ENCODE peak calls at places on chromosomes 12 and 14, in five cellular contexts. One of them, this sample, is unnamed.

GRCh38 chr12:65330341-65330740 is 51.9 kb downstream of the MSRB3 start:
- DNase-seq in IMR-90: peak; percentile 69
- DNase-seq in H9: no peak
- DNase-seq in neuronal stem cell: no peak
- DNase-seq in mesenchymal stem cell: no peak
- DNase-seq in this sample: no peak

GRCh38 chr14:83825836-83826235 is 1704.1 kb upstream of the FLRT2 start:
- DNase-seq in neuronal stem cell: no peak
- DNase-seq in mesenchymal stem cell: no peak
- DNase-seq in IMR-90: no peak
- DNase-seq in H9: no peak
- DNase-seq in this sample: no peak

GRCh38 chr12:109125791-109126190 is 9.4 kb downstream of the ACACB start:
- DNase-seq in neuronal stem cell: no peak
- DNase-seq in H9: no peak
- DNase-seq in mesenchymal stem cell: no peak
- DNase-seq in IMR-90: no peak
- DNase-seq in this sample: no peak

GRCh38 chr14:89851031-89851430 is 103.5 kb downstream of the EFCAB11 start:
- DNase-seq in mesenchymal stem cell: no peak
- DNase-seq in IMR-90: no peak
- DNase-seq in H9: no peak
- DNase-seq in neuronal stem cell: no peak
- DNase-seq in this sample: no peak

GRCh38 chr12:101924647-101925046 is 47.3 kb downstream of the DRAM1 start:
- DNase-seq in IMR-90: peak; percentile 46
- DNase-seq in neuronal stem cell: no peak
- DNase-seq in H9: no peak
- DNase-seq in mesenchymal stem cell: peak; percentile 43
- DNase-seq in this sample: peak; percentile 16

GRCh38 chr14:61503167-61503801 is 181.9 kb downstream of the PRKCH start:
- DNase-seq in neuronal stem cell: no peak
- DNase-seq in H9: no peak
- DNase-seq in IMR-90: peak; percentile 33
- DNase-seq in mesenchymal stem cell: no peak
- DNase-seq in this sample: no peak

GRCh38 chr12:123119808-123120207 is 31.1 kb downstream of the PITPNM2 start:
- DNase-seq in mesenchymal stem cell: no peak
- DNase-seq in H9: no peak
- DNase-seq in neuronal stem cell: no peak
- DNase-seq in IMR-90: no peak
- DNase-seq in this sample: peak; percentile 77

GRCh38 chr14:104972301-104973211 is 5.6 kb downstream of the AHNAK2 start:
- DNase-seq in IMR-90: no peak
- DNase-seq in neuronal stem cell: no peak
- DNase-seq in mesenchymal stem cell: peak; percentile 28
- DNase-seq in H9: no peak
- DNase-seq in this sample: peak; percentile 89

GRCh38 chr12:122981036-122981471 is 573 bp downstream of the ARL6IP4 start:
- DNase-seq in IMR-90: no peak
- DNase-seq in H9: no peak
- DNase-seq in neuronal stem cell: no peak
- DNase-seq in mesenchymal stem cell: peak; percentile 64
- DNase-seq in this sample: no peak

GRCh38 chr12:13411287-13411686 is 214.8 kb downstream of the EMP1 start:
- DNase-seq in mesenchymal stem cell: no peak
- DNase-seq in IMR-90: no peak
- DNase-seq in neuronal stem cell: no peak
- DNase-seq in H9: no peak
- DNase-seq in this sample: no peak

GRCh38 chr12:89756100-89756637 is 47.5 kb upstream of the ATP2B1 start:
- DNase-seq in mesenchymal stem cell: no peak
- DNase-seq in IMR-90: no peak
- DNase-seq in H9: no peak
- DNase-seq in neuronal stem cell: no peak
- DNase-seq in this sample: no peak

GRCh38 chr12:21697829-21698630 is 40.4 kb upstream of the LDHB start:
- DNase-seq in neuronal stem cell: peak; percentile 31
- DNase-seq in mesenchymal stem cell: peak; percentile 43
- DNase-seq in H9: no peak
- DNase-seq in IMR-90: peak; percentile 48
- DNase-seq in this sample: no peak

GRCh38 chr12:9948606-9949286 is 16.6 kb upstream of the CLEC2A start:
- DNase-seq in neuronal stem cell: no peak
- DNase-seq in mesenchymal stem cell: no peak
- DNase-seq in IMR-90: no peak
- DNase-seq in H9: no peak
- DNase-seq in this sample: no peak

GRCh38 chr12:49133014-49133413 is 1.8 kb upstream of the TUBA1B start:
- DNase-seq in neuronal stem cell: no peak
- DNase-seq in H9: no peak
- DNase-seq in mesenchymal stem cell: no peak
- DNase-seq in IMR-90: no peak
- DNase-seq in this sample: no peak

GRCh38 chr12:64269161-64269560 is 47.1 kb upstream of the KICS2 start:
- DNase-seq in neuronal stem cell: no peak
- DNase-seq in mesenchymal stem cell: no peak
- DNase-seq in H9: no peak
- DNase-seq in IMR-90: no peak
- DNase-seq in this sample: no peak

GRCh38 chr14:90409209-90409730 is 12.4 kb downstream of the CALM1 start:
- DNase-seq in IMR-90: peak; percentile 98
- DNase-seq in H9: no peak
- DNase-seq in mesenchymal stem cell: peak; percentile 92
- DNase-seq in neuronal stem cell: no peak
- DNase-seq in this sample: no peak

GRCh38 chr14:41785696-41786095 is 179.0 kb downstream of the LRFN5 start:
- DNase-seq in IMR-90: no peak
- DNase-seq in H9: no peak
- DNase-seq in neuronal stem cell: peak; percentile 8
- DNase-seq in mesenchymal stem cell: no peak
- DNase-seq in this sample: no peak

GRCh38 chr14:35385042-35385839 is 19.3 kb downstream of the NFKBIA start:
- DNase-seq in IMR-90: peak; percentile 93
- DNase-seq in mesenchymal stem cell: peak; percentile 98
- DNase-seq in neuronal stem cell: no peak
- DNase-seq in H9: no peak
- DNase-seq in this sample: no peak

GRCh38 chr12:51434305-51434704 is 9.7 kb downstream of the SLC4A8 start:
- DNase-seq in H9: no peak
- DNase-seq in neuronal stem cell: no peak
- DNase-seq in IMR-90: no peak
- DNase-seq in mesenchymal stem cell: no peak
- DNase-seq in this sample: no peak

GRCh38 chr12:30548203-30548602 is 147.5 kb downstream of the IPO8 start:
- DNase-seq in neuronal stem cell: no peak
- DNase-seq in IMR-90: no peak
- DNase-seq in H9: no peak
- DNase-seq in mesenchymal stem cell: no peak
- DNase-seq in this sample: no peak

GRCh38 chr12:54016478-54016964 is 7.7 kb downstream of the HOXC8 start:
- DNase-seq in neuronal stem cell: no peak
- DNase-seq in mesenchymal stem cell: peak; percentile 93
- DNase-seq in IMR-90: peak; percentile 11
- DNase-seq in H9: no peak
- DNase-seq in this sample: peak; percentile 25

GRCh38 chr12:124744659-124745467 is 118.8 kb downstream of the SCARB1 start:
- DNase-seq in mesenchymal stem cell: no peak
- DNase-seq in neuronal stem cell: no peak
- DNase-seq in IMR-90: no peak
- DNase-seq in H9: peak; percentile 91
- DNase-seq in this sample: no peak

GRCh38 chr14:70714055-70714550 is 72.4 kb downstream of the TTC9 start:
- DNase-seq in IMR-90: peak; percentile 63
- DNase-seq in H9: no peak
- DNase-seq in neuronal stem cell: peak; percentile 77
- DNase-seq in mesenchymal stem cell: peak; percentile 72
- DNase-seq in this sample: peak; percentile 74

GRCh38 chr14:78904094-78904493 is 733.9 kb downstream of the NRXN3 start:
- DNase-seq in mesenchymal stem cell: no peak
- DNase-seq in neuronal stem cell: no peak
- DNase-seq in IMR-90: no peak
- DNase-seq in H9: no peak
- DNase-seq in this sample: no peak

DNA sequence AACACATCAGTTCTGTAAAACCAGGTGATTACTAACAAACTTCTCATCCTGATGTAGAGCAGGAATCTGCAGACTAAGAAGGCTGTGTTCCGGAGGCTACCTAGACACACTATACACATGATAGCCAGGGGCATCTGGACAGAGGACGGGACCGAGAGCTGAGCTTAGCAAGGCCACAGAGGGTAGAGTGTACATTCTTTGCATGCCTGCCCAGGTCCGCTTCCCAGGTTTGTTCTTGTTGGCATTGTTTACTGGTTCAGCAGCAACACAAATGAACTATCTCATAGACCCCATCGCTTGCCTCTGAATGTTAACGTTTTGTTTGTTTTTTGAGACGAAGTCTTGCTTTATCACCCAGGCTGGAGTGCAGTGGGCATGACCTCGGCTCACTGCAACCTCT is 17.7 kb upstream of the TEAD4 start:
- DNase-seq in mesenchymal stem cell: no peak
- DNase-seq in H9: no peak
- DNase-seq in neuronal stem cell: no peak
- DNase-seq in IMR-90: no peak
- DNase-seq in this sample: no peak
- H3K4me1 ChIP-seq in mesenchymal stem cell: peaks cover 10% of the 10 kb centered on the region
- H3K4me1 ChIP-seq in H9: no peaks in the 10 kb centered on the region
- H3K4me1 ChIP-seq in neuronal stem cell: no peaks in the 10 kb centered on the region
- H3K4me1 ChIP-seq in IMR-90: peaks cover 5% of the 10 kb centered on the region
- H3K4me1 ChIP-seq in this sample: no peaks in the 10 kb centered on the region

DNA sequence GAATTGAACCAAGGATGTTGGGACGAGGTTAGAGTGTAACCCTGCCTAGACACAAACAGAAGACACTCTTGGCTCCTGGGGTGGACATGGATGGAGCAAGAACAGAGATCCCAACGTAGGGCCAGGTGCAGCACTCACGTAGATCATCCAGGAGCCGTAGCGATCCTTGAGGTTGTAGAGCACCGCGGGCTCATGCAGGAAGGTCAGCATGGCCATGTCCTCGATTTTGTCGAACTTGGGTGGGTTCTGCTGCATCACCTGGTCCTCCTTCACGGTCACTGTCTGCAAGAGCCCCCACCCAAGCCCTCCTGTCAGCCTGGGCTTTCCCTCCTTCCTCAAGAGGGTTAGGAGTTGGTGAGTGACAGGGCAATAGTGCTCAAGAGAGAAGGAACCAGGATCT is 2.5 kb downstream of the MYH7 start:
- DNase-seq in neuronal stem cell: no peak
- DNase-seq in mesenchymal stem cell: no peak
- DNase-seq in IMR-90: no peak
- DNase-seq in H9: no peak
- DNase-seq in this sample: no peak
- H4K8ac ChIP-seq in neuronal stem cell: no peak overlapping the region
- H4K8ac ChIP-seq in mesenchymal stem cell: no peak overlapping the region
- H4K8ac ChIP-seq in IMR-90: no peak overlapping the region
- H4K8ac ChIP-seq in H9: no peak overlapping the region
- H4K8ac ChIP-seq in this sample: no peak overlapping the region

GRCh38 chr12:38258411-38258810 is 58.2 kb upstream of the ALG10B start:
- DNase-seq in IMR-90: no peak
- DNase-seq in neuronal stem cell: no peak
- DNase-seq in H9: no peak
- DNase-seq in mesenchymal stem cell: no peak
- DNase-seq in this sample: no peak

GRCh38 chr12:38253778-38254177 is 62.8 kb upstream of the ALG10B start:
- DNase-seq in neuronal stem cell: no peak
- DNase-seq in IMR-90: no peak
- DNase-seq in mesenchymal stem cell: no peak
- DNase-seq in H9: no peak
- DNase-seq in this sample: no peak
- H3K9me3 ChIP-seq in neuronal stem cell: peaks cover 10% of the 10 kb centered on the region
- H3K9me3 ChIP-seq in IMR-90: peaks cover 6% of the 10 kb centered on the region
- H3K9me3 ChIP-seq in mesenchymal stem cell: no peaks in the 10 kb centered on the region
- H3K9me3 ChIP-seq in H9: peaks cover 71% of the 10 kb centered on the region
- H3K9me3 ChIP-seq in this sample: peaks cover 5% of the 10 kb centered on the region

GRCh38 chr14:103540816-103541493 is 12.0 kb downstream of the TRMT61A start:
- DNase-seq in neuronal stem cell: no peak
- DNase-seq in IMR-90: no peak
- DNase-seq in mesenchymal stem cell: no peak
- DNase-seq in H9: no peak
- DNase-seq in this sample: no peak
- H3K4me1 ChIP-seq in neuronal stem cell: peaks cover 39% of the 10 kb centered on the region
- H3K4me1 ChIP-seq in IMR-90: peaks cover 25% of the 10 kb centered on the region
- H3K4me1 ChIP-seq in mesenchymal stem cell: peaks cover 60% of the 10 kb centered on the region
- H3K4me1 ChIP-seq in H9: no peaks in the 10 kb centered on the region
- H3K4me1 ChIP-seq in this sample: peaks cover 7% of the 10 kb centered on the region

DNA sequence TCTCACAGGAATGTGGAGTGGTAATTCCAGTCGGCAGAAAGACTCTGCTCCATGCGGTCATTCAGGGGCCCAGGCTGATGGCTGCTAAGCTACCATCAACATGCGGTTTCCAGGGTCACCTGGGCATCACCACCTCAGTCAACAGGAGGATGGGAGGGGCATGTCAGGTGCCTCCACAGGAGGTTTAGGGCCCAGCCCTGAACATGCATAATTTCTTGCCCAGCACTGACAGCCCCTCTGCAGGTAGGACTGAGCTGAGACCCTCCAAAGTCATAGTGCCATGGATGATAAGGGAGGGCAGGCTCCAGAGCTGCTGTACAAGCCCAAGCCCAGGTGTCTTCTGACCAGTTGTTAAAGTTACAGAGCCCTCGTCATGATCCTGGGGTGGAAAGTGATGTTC is 244.0 kb upstream of the SFSWAP start:
- DNase-seq in neuronal stem cell: no peak
- DNase-seq in mesenchymal stem cell: no peak
- DNase-seq in IMR-90: no peak
- DNase-seq in H9: no peak
- DNase-seq in this sample: no peak
- H4K8ac ChIP-seq in neuronal stem cell: no peak overlapping the region
- H4K8ac ChIP-seq in mesenchymal stem cell: no peak overlapping the region
- H4K8ac ChIP-seq in IMR-90: no peak overlapping the region
- H4K8ac ChIP-seq in H9: no peak overlapping the region
- H4K8ac ChIP-seq in this sample: no peak overlapping the region

GRCh38 chr12:19700969-19701368 is 261.7 kb downstream of the AEBP2 start:
- DNase-seq in mesenchymal stem cell: no peak
- DNase-seq in H9: no peak
- DNase-seq in IMR-90: no peak
- DNase-seq in neuronal stem cell: no peak
- DNase-seq in this sample: no peak

GRCh38 chr12:19706936-19707335 is 267.6 kb downstream of the AEBP2 start:
- DNase-seq in H9: no peak
- DNase-seq in mesenchymal stem cell: no peak
- DNase-seq in neuronal stem cell: no peak
- DNase-seq in IMR-90: peak; percentile 62
- DNase-seq in this sample: no peak

GRCh38 chr12:19709889-19710288 is 270.6 kb downstream of the AEBP2 start:
- DNase-seq in H9: no peak
- DNase-seq in IMR-90: peak; percentile 73
- DNase-seq in neuronal stem cell: no peak
- DNase-seq in mesenchymal stem cell: no peak
- DNase-seq in this sample: no peak

GRCh38 chr12:19707948-19708409 is 268.7 kb downstream of the AEBP2 start:
- DNase-seq in IMR-90: peak; percentile 93
- DNase-seq in H9: no peak
- DNase-seq in mesenchymal stem cell: peak; percentile 68
- DNase-seq in neuronal stem cell: no peak
- DNase-seq in this sample: no peak

GRCh38 chr12:19704966-19705365 is 265.7 kb downstream of the AEBP2 start:
- DNase-seq in IMR-90: no peak
- DNase-seq in H9: no peak
- DNase-seq in mesenchymal stem cell: no peak
- DNase-seq in neuronal stem cell: no peak
- DNase-seq in this sample: no peak
- H3K9me3 ChIP-seq in IMR-90: peaks cover 13% of the 10 kb centered on the region
- H3K9me3 ChIP-seq in H9: no peaks in the 10 kb centered on the region
- H3K9me3 ChIP-seq in mesenchymal stem cell: peaks cover 49% of the 10 kb centered on the region
- H3K9me3 ChIP-seq in neuronal stem cell: peaks cover 2% of the 10 kb centered on the region
- H3K9me3 ChIP-seq in this sample: peaks cover 5% of the 10 kb centered on the region